ENCODE peak calls at places on chromosomes 4 and X, in five cellular contexts. One of them, this sample, is unnamed.

GRCh38 chr4:107050525-107051135 is 14.5 kb upstream of the DKK2 start:
- DNase-seq in coronary artery: no peak
- DNase-seq in neuronal stem cell: peak
- DNase-seq in T47D: peak
- DNase-seq in SW480: peak
- DNase-seq in this sample: no peak

GRCh38 chrX:29066516-29066915 is 479.3 kb downstream of the IL1RAPL1 start:
- DNase-seq in coronary artery: no peak
- DNase-seq in neuronal stem cell: no peak
- DNase-seq in T47D: no peak
- DNase-seq in SW480: no peak
- DNase-seq in this sample: no peak

GRCh38 chr4:742742-743311 is 37.2 kb downstream of the PCGF3 start:
- DNase-seq in coronary artery: no peak
- DNase-seq in neuronal stem cell: peak
- DNase-seq in T47D: peak
- DNase-seq in SW480: no peak
- DNase-seq in this sample: peak

GRCh38 chrX:15985937-15986336 is 131.3 kb upstream of the AP1S2 start:
- DNase-seq in coronary artery: no peak
- DNase-seq in neuronal stem cell: no peak
- DNase-seq in T47D: no peak
- DNase-seq in SW480: no peak
- DNase-seq in this sample: no peak

GRCh38 chr4:146076081-146076480 is 99.4 kb upstream of the LSM6 start:
- DNase-seq in coronary artery: no peak
- DNase-seq in neuronal stem cell: no peak
- DNase-seq in T47D: no peak
- DNase-seq in SW480: no peak
- DNase-seq in this sample: no peak

GRCh38 chrX:115968436-115969252 is 201.9 kb upstream of the AGTR2 start:
- DNase-seq in coronary artery: no peak
- DNase-seq in neuronal stem cell: peak
- DNase-seq in T47D: peak
- DNase-seq in SW480: peak
- DNase-seq in this sample: peak

GRCh38 chr4:40685300-40685699 is 55.6 kb upstream of the RBM47 start:
- DNase-seq in coronary artery: no peak
- DNase-seq in neuronal stem cell: no peak
- DNase-seq in T47D: no peak
- DNase-seq in SW480: peak
- DNase-seq in this sample: no peak

GRCh38 chr4:126702747-126703146 is 930.0 kb upstream of the INTU start:
- DNase-seq in coronary artery: no peak
- DNase-seq in neuronal stem cell: no peak
- DNase-seq in T47D: no peak
- DNase-seq in SW480: no peak
- DNase-seq in this sample: no peak

GRCh38 chr4:88697113-88697512 is 516 bp downstream of the NAP1L5 start:
- DNase-seq in coronary artery: no peak
- DNase-seq in neuronal stem cell: no peak
- DNase-seq in T47D: no peak
- DNase-seq in SW480: no peak
- DNase-seq in this sample: no peak

GRCh38 chr4:173494013-173494970 is 35.7 kb downstream of the HAND2 start:
- DNase-seq in coronary artery: no peak
- DNase-seq in neuronal stem cell: no peak
- DNase-seq in T47D: peak
- DNase-seq in SW480: peak
- DNase-seq in this sample: peak

GRCh38 chrX:149312936-149313432 is 192.1 kb downstream of the IDS start:
- DNase-seq in coronary artery: no peak
- DNase-seq in neuronal stem cell: no peak
- DNase-seq in T47D: no peak
- DNase-seq in SW480: no peak
- DNase-seq in this sample: no peak

GRCh38 chrX:38654302-38654701 is 93.0 kb downstream of the TSPAN7 start:
- DNase-seq in coronary artery: no peak
- DNase-seq in neuronal stem cell: no peak
- DNase-seq in T47D: peak
- DNase-seq in SW480: peak
- DNase-seq in this sample: no peak

GRCh38 chr4:90002406-90003040 is 107.9 kb downstream of the MMRN1 start:
- DNase-seq in coronary artery: no peak
- DNase-seq in neuronal stem cell: no peak
- DNase-seq in T47D: peak
- DNase-seq in SW480: no peak
- DNase-seq in this sample: no peak

GRCh38 chrX:31265383-31265782 is 193.5 kb upstream of the FTHL17 start:
- DNase-seq in coronary artery: no peak
- DNase-seq in neuronal stem cell: no peak
- DNase-seq in T47D: no peak
- DNase-seq in SW480: no peak
- DNase-seq in this sample: no peak

GRCh38 chr4:141654098-141654497 is 17.7 kb downstream of the IL15 start:
- DNase-seq in coronary artery: no peak
- DNase-seq in neuronal stem cell: peak
- DNase-seq in T47D: peak
- DNase-seq in SW480: peak
- DNase-seq in this sample: no peak

GRCh38 chrX:72394518-72395163 is 88.9 kb upstream of the CITED1 start:
- DNase-seq in coronary artery: peak
- DNase-seq in neuronal stem cell: no peak
- DNase-seq in T47D: no peak
- DNase-seq in SW480: no peak
- DNase-seq in this sample: no peak

GRCh38 chrX:40543661-40544328 is 37.0 kb upstream of the ATP6AP2 start:
- DNase-seq in coronary artery: no peak
- DNase-seq in neuronal stem cell: peak
- DNase-seq in T47D: peak
- DNase-seq in SW480: no peak
- DNase-seq in this sample: no peak

GRCh38 chr4:52260507-52261302 is 209.6 kb downstream of the SPATA18 start:
- DNase-seq in coronary artery: no peak
- DNase-seq in neuronal stem cell: no peak
- DNase-seq in T47D: no peak
- DNase-seq in SW480: no peak
- DNase-seq in this sample: no peak

GRCh38 chr4:68581382-68582338 is 5.5 kb upstream of the UGT2B17 start:
- DNase-seq in coronary artery: no peak
- DNase-seq in neuronal stem cell: no peak
- DNase-seq in T47D: no peak
- DNase-seq in SW480: no peak
- DNase-seq in this sample: no peak

GRCh38 chrX:19640693-19641374 is 125.5 kb upstream of the MAP3K15 start:
- DNase-seq in coronary artery: no peak
- DNase-seq in neuronal stem cell: no peak
- DNase-seq in T47D: peak
- DNase-seq in SW480: no peak
- DNase-seq in this sample: no peak

GRCh38 chrX:13721819-13722527 is 12.4 kb downstream of the TRAPPC2 start:
- DNase-seq in coronary artery: no peak
- DNase-seq in neuronal stem cell: no peak
- DNase-seq in T47D: peak
- DNase-seq in SW480: no peak
- DNase-seq in this sample: no peak

GRCh38 chr4:110344165-110344564 is 131.8 kb upstream of the ENPEP start:
- DNase-seq in coronary artery: no peak
- DNase-seq in neuronal stem cell: peak
- DNase-seq in T47D: peak
- DNase-seq in SW480: peak
- DNase-seq in this sample: no peak

GRCh38 chr4:175646802-175647201 is 165.3 kb downstream of the GPM6A start:
- DNase-seq in coronary artery: no peak
- DNase-seq in neuronal stem cell: no peak
- DNase-seq in T47D: no peak
- DNase-seq in SW480: no peak
- DNase-seq in this sample: no peak

GRCh38 chr4:8639777-8640720 is 47.5 kb downstream of the CPZ start:
- DNase-seq in coronary artery: no peak
- DNase-seq in neuronal stem cell: no peak
- DNase-seq in T47D: no peak
- DNase-seq in SW480: no peak
- DNase-seq in this sample: no peak

This sample was measured in HuH-7.5.